ENCODE peak calls at places on chromosomes 11 and 22, in four cellular contexts. Q is CD4-positive, alpha-beta memory T cell; F is Peyer's patch; B is iPS DF 6.9. R is an unnamed sample. For H3K4me1 and H3K27me3, the result is how much of the 10 kb centered on the place peaks cover.

GRCh38 chr22:48627203-48627602 is 1200.5 kb downstream of the BRD1 start:
- DNase-seq in B (no peak), F (no peak), Q (no peak), R (no peak)

GRCh38 chr11:28625532-28625931 is 517.3 kb downstream of the METTL15 start:
- DNase-seq in B (no peak), F (no peak), Q (no peak), R (no peak)

GRCh38 chr11:65298655-65299179 is 15.9 kb upstream of the CDC42EP2 start:
- DNase-seq in Q (no peak), F (no peak), B (no peak), R (no peak)

GRCh38 chr11:133549796-133550195 is 17.5 kb upstream of the OPCML start:
- DNase-seq in F (no peak), B (no peak), Q (no peak), R (no peak)

GRCh38 chr22:33697640-33698039 is 222.6 kb downstream of the LARGE1 start:
- DNase-seq in B (no peak), Q (no peak), F (no peak), R (no peak)

GRCh38 chr22:46708766-46709330 is 29.2 kb downstream of the CERK start:
- DNase-seq in Q (no peak), B (no peak), F (no peak), R (no peak)

GRCh38 chr11:33941637-33942160 is 49.8 kb upstream of the LMO2 start:
- DNase-seq in Q (no peak), B (no peak), F (no peak), R (no peak)

GRCh38 chr11:125956371-125956770 is 10.5 kb downstream of the VSIG10L2 start:
- DNase-seq in B (no peak), Q (no peak), F (no peak), R (no peak)

GRCh38 chr11:13944016-13944415 is 18.5 kb upstream of the SPON1 start:
- DNase-seq in Q (no peak), B (no peak), F (no peak), R (no peak)

GRCh38 chr11:129576652-129577051 is 201.0 kb downstream of the BARX2 start:
- DNase-seq in B (no peak), Q (no peak), F (no peak), R (no peak)

GRCh38 chr22:32245042-32245441 is 10.1 kb downstream of the SLC5A4 start:
- DNase-seq in B (no peak), F (no peak), Q (no peak), R (no peak)

GRCh38 chr11:68677432-68677831 is 6.9 kb upstream of the GAL start:
- DNase-seq in F (no peak), Q (no peak), B (no peak), R (no peak)

GRCh38 chr11:772429-773390 is 4.6 kb downstream of the GATD1 start:
- DNase-seq in B (no peak), F (no peak), Q (no peak), R (no peak)

GRCh38 chr11:102640946-102641345 is 15.8 kb upstream of the MMP20 start:
- DNase-seq in Q (no peak), F (no peak), B (no peak), R (no peak)

GRCh38 chr11:71500601-71501021 is 26.5 kb upstream of the KRTAP5-7 start:
- DNase-seq in F (no peak), Q (no peak), B (no peak), R (no peak)

GRCh38 chr11:9280655-9281301 is 15.6 kb upstream of the DENND5A start:
- DNase-seq in Q (peak), B (no peak), F (peak), R (peak)

GRCh38 chr11:90855531-90855930 is 632.7 kb upstream of the CHORDC1 start:
- DNase-seq in B (no peak), Q (no peak), F (no peak), R (no peak)

GRCh38 chr11:122098223-122098980 is 17.6 kb downstream of the BLID start:
- DNase-seq in F (no peak), B (no peak), Q (no peak), R (no peak)

GRCh38 chr22:38144025-38144405 is 33.5 kb upstream of the BAIAP2L2 start:
- DNase-seq in B (no peak), Q (no peak), F (no peak), R (no peak)

GRCh38 chr11:108319541-108320145 is 96.8 kb downstream of the ATM start:
- DNase-seq in B (no peak), Q (no peak), F (no peak), R (no peak)

GRCh38 chr22:20405931-20406685 is 12.2 kb downstream of the ZNF74 start:
- DNase-seq in B (no peak), F (no peak), Q (no peak), R (no peak)

GRCh38 chr22:48896766-48897637 is 930.7 kb downstream of the BRD1 start:
- DNase-seq in F (no peak), B (no peak), Q (no peak), R (no peak)

GRCh38 chr11:57180141-57180561 is 1.6 kb upstream of the LRRC55 start:
- DNase-seq in B (no peak), F (no peak), Q (no peak), R (no peak)

DNA sequence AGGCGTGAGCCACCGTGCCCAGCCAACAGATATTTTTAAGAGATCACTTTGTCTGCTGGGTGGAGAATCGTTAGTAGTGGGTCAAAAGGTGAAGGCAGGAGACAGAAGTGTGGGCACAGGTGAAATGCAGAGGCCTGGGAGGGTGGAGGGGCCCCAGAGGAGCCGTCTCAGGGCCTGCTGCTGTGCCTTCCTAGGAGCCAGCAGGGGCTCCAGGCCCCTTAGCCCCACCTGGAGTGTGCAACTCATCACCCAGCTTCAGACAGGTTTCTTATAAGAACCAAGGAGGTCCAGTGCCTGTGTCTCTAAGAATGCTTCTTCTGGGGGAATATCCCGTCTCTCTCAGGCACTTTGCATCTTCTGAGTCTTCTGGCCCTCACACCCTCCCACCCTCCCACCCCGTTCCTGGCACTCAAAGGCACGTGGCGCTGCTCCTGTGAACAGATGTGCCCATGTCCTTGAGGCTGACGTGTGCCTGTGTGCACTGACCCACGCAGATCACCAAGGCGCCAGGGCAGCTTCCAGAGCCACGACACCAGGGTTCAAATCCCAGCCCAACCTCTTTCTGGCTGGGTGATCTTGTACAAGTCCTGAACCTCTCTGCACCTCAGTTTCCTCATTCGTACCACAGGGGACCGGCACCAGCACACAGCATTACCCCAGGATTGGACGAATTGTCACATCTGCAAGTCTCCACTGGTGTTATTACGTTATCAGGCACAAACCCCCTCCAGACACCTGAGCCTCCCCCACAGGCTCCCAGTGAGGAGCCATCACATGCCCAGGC is 3.4 kb downstream of the ARSA start:
- DNase-seq in B (no peak), Q (no peak), F (no peak), R (no peak)
- H3K27ac ChIP-seq in B (no peak), Q (no peak), F (peak), R (no peak)

GRCh38 chr11:44804449-44805151 is 77.8 kb downstream of the TSPAN18 start:
- DNase-seq in F (no peak), B (no peak), Q (no peak), R (no peak)

GRCh38 chr11:44805596-44805995 is 78.8 kb downstream of the TSPAN18 start:
- DNase-seq in F (no peak), B (no peak), Q (no peak), R (no peak)

GRCh38 chr11:44806631-44807030 is 79.9 kb downstream of the TSPAN18 start:
- DNase-seq in Q (no peak), B (no peak), F (no peak), R (no peak)

GRCh38 chr11:44808053-44808753 is 81.4 kb downstream of the TSPAN18 start:
- DNase-seq in F (no peak), Q (no peak), B (no peak), R (no peak)

DNA sequence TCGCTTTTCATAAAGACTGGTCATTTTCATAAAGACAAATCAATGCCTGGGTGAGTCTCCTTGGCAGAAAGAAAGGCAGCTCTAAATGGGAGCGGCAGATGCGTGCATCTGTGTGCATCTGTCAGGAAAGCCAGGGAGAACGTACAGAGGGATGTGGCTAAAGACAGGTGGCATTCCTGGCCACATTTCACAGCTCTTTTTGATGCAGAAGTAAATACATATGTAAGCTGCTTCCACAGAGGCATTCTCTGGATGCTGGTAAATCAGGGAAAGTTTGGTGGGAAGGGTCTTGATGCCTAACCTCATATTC is 78.3 kb downstream of the TSPAN18 start:
- DNase-seq in F (no peak), B (no peak), Q (no peak), R (no peak)
- H3K4me1 ChIP-seq in F (under half), B (under half), Q (under half), R (under half)

DNA sequence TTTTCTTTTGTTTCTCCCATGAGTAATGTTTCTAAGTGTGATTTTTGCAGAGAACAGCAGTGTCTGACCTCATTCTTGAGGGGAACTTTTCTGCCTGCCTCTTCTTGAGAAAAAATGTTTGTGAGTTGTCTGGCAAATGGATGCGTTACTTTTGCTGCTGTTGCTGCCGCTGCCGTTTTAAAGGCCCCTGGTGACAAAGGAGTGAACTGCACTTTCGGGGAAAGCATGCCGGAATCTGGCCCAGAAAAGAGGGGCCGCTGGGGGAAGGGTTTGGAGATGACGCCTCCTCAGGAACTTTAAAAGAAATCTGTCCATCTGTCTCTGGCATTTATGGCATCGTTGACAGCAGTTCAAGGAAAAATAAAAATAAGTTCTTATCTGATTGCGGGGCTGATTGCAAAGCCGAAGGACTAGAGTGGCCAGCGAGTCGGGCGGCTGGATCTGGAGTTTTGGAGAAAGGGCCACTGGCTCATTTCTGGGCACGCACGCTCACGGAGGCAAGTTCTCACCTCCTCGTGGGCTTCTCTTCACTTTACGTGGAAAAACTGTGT is 16.5 kb downstream of the ZBTB16 start:
- DNase-seq in B (no peak), F (no peak), Q (peak), R (peak)
- H3K27me3 ChIP-seq in B (under half), F (under half), Q (under half), R (under half)

GRCh38 chr11:96197221-96197620 is 145.8 kb downstream of the MAML2 start:
- DNase-seq in B (no peak), Q (no peak), F (no peak), R (no peak)

GRCh38 chr11:96200243-96200642 is 142.8 kb downstream of the MAML2 start:
- DNase-seq in F (no peak), Q (no peak), B (no peak), R (no peak)

GRCh38 chr11:96197801-96198465 is 145.1 kb downstream of the MAML2 start:
- DNase-seq in B (no peak), F (no peak), Q (no peak), R (no peak)

GRCh38 chr11:96198466-96198808 is 144.6 kb downstream of the MAML2 start:
- DNase-seq in B (no peak), Q (no peak), F (no peak), R (no peak)

DNA sequence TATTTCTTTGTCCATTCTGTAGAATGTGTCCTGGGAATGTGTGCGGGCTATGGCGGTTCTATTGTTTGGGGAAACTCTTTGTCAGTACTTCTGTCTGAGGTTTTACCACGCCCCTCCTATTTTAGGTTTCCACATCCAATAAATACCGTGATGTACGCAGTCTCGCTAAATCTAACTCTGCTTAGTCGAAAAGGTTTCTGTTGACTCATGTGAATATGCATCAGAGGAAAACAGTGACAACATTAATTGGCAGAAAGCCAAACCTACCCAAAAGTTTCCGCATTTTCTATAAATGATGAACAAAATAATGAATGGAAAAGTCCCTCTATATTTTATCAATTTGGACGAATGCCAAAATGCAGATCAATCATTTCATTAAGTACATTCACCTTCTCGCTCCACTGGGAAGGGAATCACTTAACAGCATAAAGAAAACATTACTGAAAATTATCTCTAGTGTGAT is 143.4 kb downstream of the MAML2 start:
- DNase-seq in Q (peak), B (no peak), F (no peak), R (peak)
- H3K27ac ChIP-seq in Q (peak), B (no peak), F (peak), R (no peak)

GRCh38 chr11:2096919-2097301 is 42.3 kb downstream of the IGF2 start:
- DNase-seq in F (no peak), B (no peak), Q (no peak), R (no peak)

GRCh38 chr11:2095198-2095520 is 44.0 kb downstream of the IGF2 start:
- DNase-seq in F (no peak), B (no peak), Q (no peak), R (no peak)

GRCh38 chr11:2095542-2095941 is 43.6 kb downstream of the IGF2 start:
- DNase-seq in Q (no peak), B (no peak), F (no peak), R (no peak)

GRCh38 chr11:2097356-2097997 is 41.7 kb downstream of the IGF2 start:
- DNase-seq in B (no peak), F (no peak), Q (no peak), R (no peak)

GRCh38 chr11:2096001-2096918 is 42.9 kb downstream of the IGF2 start:
- DNase-seq in F (no peak), B (no peak), Q (no peak), R (no peak)
- H3K4me1 ChIP-seq in F (under half), B (under half), Q (under half), R (under half)

DNA sequence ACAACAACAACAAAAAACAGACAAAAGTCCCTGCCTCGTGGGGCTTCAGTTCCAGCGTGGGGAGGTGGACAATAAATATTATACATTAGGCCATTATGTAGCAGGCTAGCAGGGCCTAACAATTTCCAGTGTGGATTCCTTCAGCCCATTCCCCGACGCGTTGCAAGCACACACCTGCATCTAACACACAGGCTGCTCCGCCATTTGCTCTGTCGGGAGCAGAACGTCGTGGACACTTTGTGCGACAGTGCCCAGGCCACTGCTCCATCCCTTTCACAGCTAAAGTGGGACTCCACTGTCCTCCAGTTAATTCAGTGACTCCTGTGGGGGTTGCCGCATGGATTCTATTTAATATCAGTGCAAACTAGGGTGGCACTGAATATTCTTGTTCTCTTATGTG is 10.9 kb upstream of the FGF3 start:
- DNase-seq in B (no peak), Q (no peak), F (no peak), R (no peak)
- H3K27me3 ChIP-seq in B (under half), Q (under half), F (under half), R (under half)

GRCh38 chr11:1881442-1882264 is 10.0 kb downstream of the PRR33 start:
- DNase-seq in Q (no peak), F (peak), B (no peak), R (no peak)

GRCh38 chr11:1880746-1881441 is 10.8 kb downstream of the PRR33 start:
- DNase-seq in Q (no peak), B (no peak), F (no peak), R (no peak)

GRCh38 chr11:1884123-1884415 is 7.6 kb downstream of the PRR33 start:
- DNase-seq in B (no peak), Q (no peak), F (no peak), R (no peak)

GRCh38 chr11:1883342-1884122 is 8.2 kb downstream of the PRR33 start:
- DNase-seq in F (no peak), B (no peak), Q (no peak), R (no peak)

GRCh38 chr11:1882265-1883238 is 9.1 kb downstream of the PRR33 start:
- DNase-seq in F (peak), Q (peak), B (peak), R (peak)
- H3K27ac ChIP-seq in F (peak), Q (peak), B (no peak), R (no peak)

GRCh38 chr22:27873476-27873875 is 45.6 kb downstream of the PITPNB start:
- DNase-seq in Q (no peak), B (no peak), F (no peak), R (no peak)

GRCh38 chr22:27874185-27874584 is 44.9 kb downstream of the PITPNB start:
- DNase-seq in F (no peak), B (no peak), Q (no peak), R (no peak)

GRCh38 chr22:27875951-27876350 is 43.1 kb downstream of the PITPNB start:
- DNase-seq in Q (no peak), B (no peak), F (no peak), R (no peak)

GRCh38 chr22:27876684-27877083 is 42.4 kb downstream of the PITPNB start:
- DNase-seq in F (no peak), B (no peak), Q (no peak), R (no peak)

GRCh38 chr22:27874756-27875155 is 44.3 kb downstream of the PITPNB start:
- DNase-seq in B (no peak), F (no peak), Q (no peak), R (no peak)
- H3K4me1 ChIP-seq in B (under half), F (under half), Q (under half), R (under half)

GRCh38 chr11:94755494-94755893 is 12.7 kb upstream of the AMOTL1 start:
- DNase-seq in F (no peak), Q (no peak), B (no peak), R (no peak)

GRCh38 chr11:94754335-94754734 is 13.8 kb upstream of the AMOTL1 start:
- DNase-seq in B (no peak), Q (no peak), F (no peak), R (no peak)

GRCh38 chr11:94753630-94754029 is 14.5 kb upstream of the AMOTL1 start:
- DNase-seq in Q (no peak), B (no peak), F (no peak), R (no peak)

GRCh38 chr11:94757037-94757681 is 11.0 kb upstream of the AMOTL1 start:
- DNase-seq in B (no peak), Q (no peak), F (no peak), R (no peak)

DNA sequence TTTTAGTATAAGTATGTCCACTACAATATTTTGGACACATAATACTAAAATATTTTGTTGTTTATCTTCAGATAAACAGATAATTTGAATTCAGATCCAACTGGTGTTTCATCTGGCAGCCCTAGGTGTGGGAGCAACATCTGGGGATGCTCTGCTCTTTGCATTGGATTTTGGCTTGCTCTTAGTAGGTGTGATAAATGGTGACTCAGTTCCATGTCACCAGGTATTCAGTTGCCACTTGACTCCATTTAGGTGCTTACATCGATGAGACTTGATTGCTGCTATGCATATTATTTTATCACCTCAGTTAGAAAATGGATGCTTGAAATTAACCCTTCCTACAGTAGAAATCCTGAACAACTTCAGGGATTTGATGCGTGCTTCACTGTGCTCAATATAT is 13.3 kb upstream of the AMOTL1 start:
- DNase-seq in Q (no peak), B (no peak), F (no peak), R (no peak)
- H3K27me3 ChIP-seq in Q (under half), B (under half), F (under half), R (under half)